ENCODE peak calls at places on chromosome 14, in six cellular contexts. G, L, K, R, D and M are unnamed samples.

GRCh38 chr14:25052921-25053320 is 3.0 kb upstream of the STXBP6 start:
- DNase-seq in R (no peak), D (no peak), L (no peak), G (no peak), K (no peak), M (no peak)

GRCh38 chr14:73365727-73366126 is 92.6 kb downstream of the NUMB start:
- DNase-seq in R (no peak), G (no peak), K (no peak), L (peak; percentile 8), D (no peak), M (no peak)

GRCh38 chr14:22646570-22647254 is 2.6 kb upstream of the OR6J1 start:
- DNase-seq in R (no peak), D (no peak), G (no peak), K (no peak), L (peak; percentile 79), M (no peak)

GRCh38 chr14:23346693-23347405 is 5.8 kb downstream of the SLC22A17 start:
- DNase-seq in G (no peak), L (no peak), R (no peak), D (no peak), K (no peak), M (no peak)

GRCh38 chr14:105150368-105151111 is 18.0 kb downstream of the JAG2 start:
- DNase-seq in G (no peak), D (no peak), R (no peak), K (no peak), L (no peak), M (no peak)

GRCh38 chr14:32756173-32756572 is 182.5 kb upstream of the NPAS3 start:
- DNase-seq in K (no peak), G (no peak), D (no peak), L (no peak), R (no peak), M (no peak)

GRCh38 chr14:46840971-46841729 is 189.6 kb upstream of the RPL10L start:
- DNase-seq in D (no peak), R (peak; percentile 2), K (no peak), L (no peak), G (no peak), M (no peak)

GRCh38 chr14:34081126-34081575 is 130.3 kb upstream of the EGLN3 start:
- DNase-seq in D (peak; percentile 57), G (no peak), R (no peak), K (no peak), L (no peak), M (no peak)

GRCh38 chr14:41872906-41873305 is 266.2 kb downstream of the LRFN5 start:
- DNase-seq in D (no peak), K (no peak), G (no peak), R (no peak), L (peak; percentile 24), M (no peak)

GRCh38 chr14:70640938-70641547 is 673 bp upstream of the TTC9 start:
- DNase-seq in G (peak; percentile 61), K (peak; percentile 26), R (no peak), L (peak; percentile 58), D (no peak), M (no peak)

GRCh38 chr14:103820382-103820781 is 27.0 kb downstream of the PPP1R13B start:
- DNase-seq in L (no peak), D (no peak), G (no peak), K (no peak), R (no peak), M (no peak)

GRCh38 chr14:103818422-103818821 is 29.0 kb downstream of the PPP1R13B start:
- DNase-seq in R (no peak), D (no peak), L (no peak), G (no peak), K (no peak), M (no peak)

GRCh38 chr14:103819503-103820307 is 27.7 kb downstream of the PPP1R13B start:
- DNase-seq in D (peak; percentile 69), R (peak; percentile 89), K (peak; percentile 74), L (no peak), G (peak; percentile 47), M (no peak)

GRCh38 chr14:103818870-103819269 is 28.5 kb downstream of the PPP1R13B start:
- DNase-seq in D (no peak), K (no peak), L (no peak), R (no peak), G (no peak), M (no peak)

DNA sequence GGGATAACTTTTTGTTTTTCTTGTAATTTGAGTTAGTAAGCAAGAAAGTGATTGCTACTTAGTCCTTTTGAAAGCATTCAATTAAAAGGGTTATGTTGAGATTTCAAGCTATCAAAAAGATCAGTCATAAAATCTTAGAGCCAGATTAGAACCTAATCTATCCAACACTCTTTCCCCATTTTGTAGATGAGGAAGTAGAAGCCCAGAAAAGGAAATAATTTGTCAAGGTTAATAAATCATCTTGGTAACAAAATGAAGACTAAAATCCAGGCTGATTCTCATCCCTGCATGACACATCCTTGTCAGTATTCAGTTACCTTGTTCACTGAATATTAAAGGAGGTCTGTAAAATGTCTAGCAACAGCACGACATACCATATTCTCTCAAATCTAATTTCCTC is 26.5 kb downstream of the PPP1R13B start:
- DNase-seq in R (no peak), D (no peak), K (no peak), L (no peak), G (no peak), M (no peak)
- H3K4me1 ChIP-seq in R (peaks cover 82% of the 10 kb centered on the region), D (peaks cover 32% of the 10 kb centered on the region), K (no peaks in the 10 kb centered on the region), L (no peaks in the 10 kb centered on the region), G (peaks cover 18% of the 10 kb centered on the region), M (peaks cover 10% of the 10 kb centered on the region)

DNA sequence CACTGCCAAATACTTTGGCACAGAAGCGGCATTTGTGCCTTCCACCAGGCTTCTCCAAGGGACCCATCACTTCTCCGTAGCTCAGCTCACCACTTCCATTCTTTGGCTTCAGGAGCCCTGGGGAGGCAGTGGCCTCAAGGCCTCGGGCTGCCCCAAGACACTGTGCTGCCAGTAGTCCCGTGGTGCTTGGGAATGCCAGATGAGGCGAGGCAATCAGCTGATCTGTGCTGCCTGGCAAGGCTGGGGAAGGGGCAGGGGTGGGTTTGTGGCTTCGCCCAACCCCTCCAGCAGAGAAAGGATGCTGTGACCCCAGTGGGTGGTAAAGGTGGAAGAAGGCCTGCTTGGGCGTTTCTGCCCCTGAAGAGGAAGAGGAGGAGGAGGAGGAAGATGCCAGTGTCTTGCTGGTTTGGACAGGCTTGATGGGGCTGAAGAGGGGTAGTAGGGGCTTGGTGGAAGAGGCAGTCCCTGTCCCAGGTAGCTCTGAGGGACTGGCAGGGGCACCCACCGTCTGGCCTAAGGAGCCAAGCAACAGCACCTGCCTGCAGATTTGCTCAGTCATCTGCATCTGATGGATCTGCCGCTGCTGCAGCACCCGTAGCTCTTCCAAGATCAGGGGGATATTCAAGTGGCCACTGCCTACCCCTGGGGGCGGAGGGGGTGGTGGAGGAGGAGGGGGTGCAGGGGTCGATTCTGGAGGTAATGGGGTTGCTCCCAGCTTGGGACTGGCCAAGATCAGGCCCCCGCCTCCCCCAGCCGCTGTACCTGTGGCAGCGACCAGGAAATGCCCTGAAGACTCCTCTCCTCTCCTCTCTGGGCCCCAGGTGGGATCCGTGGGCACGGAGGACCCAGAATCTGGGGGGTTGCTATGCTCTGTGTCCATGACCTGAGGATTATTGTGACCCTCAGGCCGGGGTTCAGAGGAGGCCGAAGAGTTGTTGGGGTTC is 1.3 kb downstream of the SALL2 start:
- DNase-seq in G (no peak), D (no peak), R (no peak), L (no peak), K (no peak), M (no peak)
- H3K4me1 ChIP-seq in G (no peaks in the 10 kb centered on the region), D (no peaks in the 10 kb centered on the region), R (peaks cover 4% of the 10 kb centered on the region), L (peaks cover 4% of the 10 kb centered on the region), K (no peaks in the 10 kb centered on the region), M (no peaks in the 10 kb centered on the region)

DNA sequence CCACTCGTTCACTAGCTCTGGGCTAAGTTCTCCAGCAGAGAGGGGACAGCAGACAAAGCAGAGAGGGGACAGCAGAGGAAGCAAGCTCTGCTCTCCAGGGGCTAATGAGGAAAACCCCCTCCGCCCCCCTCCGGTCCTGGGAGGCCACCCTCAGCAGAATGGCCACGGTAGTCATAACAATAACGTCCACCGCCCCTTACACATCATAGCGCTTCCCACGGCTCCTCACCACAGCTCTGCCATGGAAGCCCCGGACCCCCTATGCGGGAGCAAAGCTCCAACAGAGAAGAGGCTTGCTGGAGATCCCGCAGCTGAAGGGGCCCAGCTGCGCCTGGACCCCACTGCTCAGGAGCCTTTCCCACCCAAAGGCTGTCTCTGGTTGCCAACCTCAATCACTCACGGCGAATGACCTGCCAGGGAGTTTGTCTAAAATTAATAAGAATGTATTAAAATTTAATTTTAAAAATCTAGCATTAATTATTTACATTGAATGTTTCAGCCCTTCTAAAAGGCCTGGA is 17.4 kb downstream of the BEGAIN start:
- DNase-seq in D (no peak), L (no peak), K (no peak), R (no peak), G (no peak), M (no peak)
- H3K4me1 ChIP-seq in D (peaks cover 15% of the 10 kb centered on the region), L (peaks cover 3% of the 10 kb centered on the region), K (no peaks in the 10 kb centered on the region), R (no peaks in the 10 kb centered on the region), G (peaks cover 19% of the 10 kb centered on the region), M (peaks cover 23% of the 10 kb centered on the region)

GRCh38 chr14:68685419-68686211 is 107.3 kb downstream of the ZFP36L1 start:
- DNase-seq in K (peak; percentile 45), G (peak; percentile 57), R (no peak), D (peak; percentile 19), L (peak; percentile 84), M (peak; percentile 17)
- H3K4me1 ChIP-seq in K (no peaks in the 10 kb centered on the region), G (peaks cover 37% of the 10 kb centered on the region), R (peaks cover 49% of the 10 kb centered on the region), D (peaks cover 24% of the 10 kb centered on the region), L (peaks cover 47% of the 10 kb centered on the region), M (peaks cover 43% of the 10 kb centered on the region)

GRCh38 chr14:94770251-94770749 is 387 bp upstream of the GSC start:
- DNase-seq in G (no peak), D (no peak), L (peak; percentile 20), R (no peak), K (no peak), M (no peak)
- H3K4me1 ChIP-seq in G (peaks cover 24% of the 10 kb centered on the region), D (peaks cover 13% of the 10 kb centered on the region), L (no peaks in the 10 kb centered on the region), R (peaks cover 3% of the 10 kb centered on the region), K (no peaks in the 10 kb centered on the region), M (peaks cover 23% of the 10 kb centered on the region)

GRCh38 chr14:90579088-90579487 is 182.3 kb downstream of the CALM1 start:
- DNase-seq in L (no peak), K (no peak), G (no peak), D (no peak), R (no peak), M (no peak)
- H3K4me1 ChIP-seq in L (peaks cover 7% of the 10 kb centered on the region), K (no peaks in the 10 kb centered on the region), G (no peaks in the 10 kb centered on the region), D (peaks cover 16% of the 10 kb centered on the region), R (peaks cover 31% of the 10 kb centered on the region), M (no peaks in the 10 kb centered on the region)

DNA sequence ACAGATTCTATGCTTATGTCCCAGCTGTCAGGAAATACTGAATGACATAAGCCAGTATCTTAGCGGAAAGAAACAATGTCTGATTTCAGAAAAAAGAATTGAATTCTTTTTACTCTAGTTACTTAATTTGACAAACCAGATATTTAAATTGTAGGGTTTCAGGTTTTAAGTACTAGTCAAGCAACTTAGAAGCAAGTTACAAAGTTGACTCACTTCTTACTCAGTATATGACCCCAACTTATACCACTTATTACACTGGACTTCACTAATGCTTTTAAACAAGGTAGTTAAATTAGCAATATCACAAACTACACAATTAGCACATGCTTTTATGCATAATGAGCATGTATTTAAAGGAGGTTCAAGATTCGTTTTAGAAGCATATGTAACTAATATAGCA is 7.1 kb downstream of the GMFB start:
- DNase-seq in L (peak; percentile 11), K (no peak), G (no peak), D (no peak), R (no peak), M (no peak)
- H3K4me1 ChIP-seq in L (peaks cover 3% of the 10 kb centered on the region), K (no peaks in the 10 kb centered on the region), G (peaks cover 22% of the 10 kb centered on the region), D (no peaks in the 10 kb centered on the region), R (peaks cover 37% of the 10 kb centered on the region), M (peaks cover 1% of the 10 kb centered on the region)